ENCODE peak calls at places on chromosomes 12 and 14, in ten cellular contexts. I, T, Z, F, S, V, N, P, G and Y are unnamed samples.

GRCh38 chr12:46964496-46965098 is 114.8 kb upstream of the PCED1B start:
- DNase-seq in I (no peak), T (no peak), Z (peak; percentile 97), F (no peak), S (no peak), V (no peak), N (peak; percentile 29), P (no peak), G (peak; percentile 21), Y (no peak)

GRCh38 chr12:12505544-12506501 is 56.8 kb downstream of the DUSP16 start:
- DNase-seq in I (no peak), T (no peak), Z (peak; percentile 75), F (no peak), S (no peak), V (no peak), N (peak; percentile 86), P (no peak), G (peak; percentile 37), Y (peak; percentile 25)

GRCh38 chr14:100902295-100902694 is 1.2 kb downstream of the RTL1 start:
- DNase-seq in I (no peak), T (no peak), Z (peak; percentile 80), F (peak; percentile 37), S (no peak), V (no peak), N (no peak), P (no peak), G (peak; percentile 53), Y (no peak)

GRCh38 chr12:78403681-78404080 is 460.9 kb upstream of the SYT1 start:
- DNase-seq in I (no peak), T (no peak), Z (no peak), F (no peak), S (no peak), V (no peak), N (peak; percentile 84), P (no peak), G (no peak), Y (peak; percentile 70)

GRCh38 chr12:51848843-51849735 is 571 bp upstream of the FIGNL2 start:
- DNase-seq in I (no peak), T (no peak), Z (peak; percentile 71), F (no peak), S (no peak), V (no peak), N (no peak), P (no peak), G (peak; percentile 70), Y (no peak)

GRCh38 chr12:39764944-39765560 is 145.4 kb upstream of the ABCD2 start:
- DNase-seq in I (no peak), T (no peak), Z (peak; percentile 31), F (no peak), S (no peak), V (peak; percentile 57), N (peak; percentile 61), P (no peak), G (peak; percentile 56), Y (peak; percentile 15)

GRCh38 chr14:78985668-78986073 is 815.5 kb downstream of the NRXN3 start:
- DNase-seq in I (no peak), T (no peak), Z (peak; percentile 90), F (no peak), S (no peak), V (no peak), N (peak; percentile 28), P (no peak), G (no peak), Y (peak; percentile 10)

GRCh38 chr12:59977779-59978178 is 381.9 kb downstream of the SLC16A7 start:
- DNase-seq in I (no peak), T (no peak), Z (no peak), F (no peak), S (no peak), V (no peak), N (no peak), P (no peak), G (no peak), Y (no peak)

GRCh38 chr14:89787525-89787924 is 167.0 kb downstream of the EFCAB11 start:
- DNase-seq in I (no peak), T (no peak), Z (no peak), F (no peak), S (no peak), V (no peak), N (peak; percentile 46), P (no peak), G (no peak), Y (no peak)

GRCh38 chr14:55699131-55700057 is 119.4 kb downstream of the KTN1 start:
- DNase-seq in I (no peak), T (no peak), Z (peak; percentile 78), F (no peak), S (no peak), V (no peak), N (peak; percentile 63), P (no peak), G (no peak), Y (peak; percentile 27)

GRCh38 chr14:105866841-105867321 is 340.5 kb downstream of the TMEM121 start:
- DNase-seq in I (no peak), T (peak; percentile 6), Z (no peak), F (peak; percentile 31), S (no peak), V (no peak), N (no peak), P (no peak), G (no peak), Y (no peak)

GRCh38 chr12:40164034-40164433 is 58.2 kb upstream of the SLC2A13 start:
- DNase-seq in I (no peak), T (no peak), Z (peak; percentile 55), F (no peak), S (no peak), V (no peak), N (no peak), P (no peak), G (no peak), Y (no peak)

GRCh38 chr12:89863332-89863938 is 154.8 kb upstream of the ATP2B1 start:
- DNase-seq in I (no peak), T (no peak), Z (no peak), F (no peak), S (peak; percentile 86), V (peak; percentile 46), N (no peak), P (peak; percentile 33), G (no peak), Y (no peak)
- H3K4me3 ChIP-seq in I (peak overlapping the region; percentile 18), T (no peak overlapping the region), Z (no peak overlapping the region), F (no peak overlapping the region), S (peak overlapping the region; percentile 38), V (peak overlapping the region; percentile 36), N (no peak overlapping the region), P (peak overlapping the region; percentile 30), G (no peak overlapping the region), Y (no peak overlapping the region)

GRCh38 chr12:1122803-1123202 is 131.8 kb downstream of the ERC1 start:
- DNase-seq in I (no peak), T (no peak), Z (peak; percentile 13), F (no peak), S (peak; percentile 64), V (no peak), N (no peak), P (peak; percentile 21), G (no peak), Y (no peak)

GRCh38 chr12:1130164-1130563 is 139.1 kb downstream of the ERC1 start:
- DNase-seq in I (no peak), T (no peak), Z (peak; percentile 26), F (no peak), S (no peak), V (no peak), N (peak; percentile 2), P (no peak), G (peak; percentile 65), Y (no peak)

GRCh38 chr12:1130571-1130970 is 139.5 kb downstream of the ERC1 start:
- DNase-seq in I (no peak), T (no peak), Z (no peak), F (no peak), S (no peak), V (no peak), N (no peak), P (no peak), G (no peak), Y (no peak)

GRCh38 chr12:1127021-1127420 is 136.0 kb downstream of the ERC1 start:
- DNase-seq in I (no peak), T (no peak), Z (no peak), F (no peak), S (no peak), V (no peak), N (no peak), P (no peak), G (no peak), Y (no peak)

GRCh38 chr12:1126089-1126488 is 135.1 kb downstream of the ERC1 start:
- DNase-seq in I (no peak), T (no peak), Z (no peak), F (no peak), S (peak; percentile 11), V (peak; percentile 63), N (no peak), P (no peak), G (no peak), Y (no peak)
- H3K4me3 ChIP-seq in I (no peak overlapping the region), T (no peak overlapping the region), Z (no peak overlapping the region), F (no peak overlapping the region), S (no peak overlapping the region), V (no peak overlapping the region), N (no peak overlapping the region), P (no peak overlapping the region), G (no peak overlapping the region), Y (no peak overlapping the region)

GRCh38 chr14:99566009-99566389 is 38.0 kb downstream of the CCDC85C start:
- DNase-seq in I (no peak), T (no peak), Z (no peak), F (no peak), S (no peak), V (no peak), N (no peak), P (no peak), G (no peak), Y (no peak)
- H3K4me3 ChIP-seq in I (no peak overlapping the region), T (no peak overlapping the region), Z (no peak overlapping the region), F (no peak overlapping the region), S (no peak overlapping the region), V (no peak overlapping the region), N (no peak overlapping the region), P (no peak overlapping the region), G (no peak overlapping the region), Y (no peak overlapping the region)

GRCh38 chr14:24818054-24818822 is 184.2 kb upstream of the GZMB start:
- DNase-seq in I (peak; percentile 60), T (no peak), Z (no peak), F (no peak), S (no peak), V (no peak), N (no peak), P (no peak), G (peak; percentile 75), Y (peak; percentile 45)
- H3K4me3 ChIP-seq in I (no peak overlapping the region), T (no peak overlapping the region), Z (no peak overlapping the region), F (no peak overlapping the region), S (no peak overlapping the region), V (no peak overlapping the region), N (no peak overlapping the region), P (no peak overlapping the region), G (no peak overlapping the region), Y (no peak overlapping the region)

DNA sequence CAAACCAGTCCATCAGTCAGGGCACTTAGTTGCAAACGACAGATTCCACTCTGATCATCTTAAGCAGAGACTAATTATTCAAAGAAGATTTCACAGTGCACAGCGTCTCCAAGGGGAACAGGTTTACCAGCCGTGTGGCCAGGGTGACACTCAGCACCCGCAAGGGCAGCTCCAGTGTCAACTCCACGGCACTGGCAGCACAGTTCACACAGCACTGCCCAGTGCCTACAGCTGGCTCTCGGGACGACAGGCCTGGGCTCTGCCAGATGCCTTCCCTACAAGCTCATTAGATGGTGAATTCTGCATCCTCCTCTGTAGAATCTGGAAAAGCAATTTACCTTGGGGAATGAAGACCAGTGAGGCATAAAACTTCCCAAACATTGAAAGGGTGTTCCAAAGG is 4.9 kb downstream of the OR10P1 start:
- DNase-seq in I (no peak), T (no peak), Z (no peak), F (no peak), S (no peak), V (no peak), N (no peak), P (no peak), G (no peak), Y (no peak)
- H3K4me3 ChIP-seq in I (no peak overlapping the region), T (no peak overlapping the region), Z (no peak overlapping the region), F (no peak overlapping the region), S (no peak overlapping the region), V (no peak overlapping the region), N (no peak overlapping the region), P (no peak overlapping the region), G (no peak overlapping the region), Y (no peak overlapping the region)